ENCODE peak calls at places on chromosomes 16 and 17, in six cellular contexts. One of them, this sample, is unnamed.

GRCh38 chr17:82547981-82548380 is 28.4 kb downstream of the FOXK2 start:
- DNase-seq in K562: no peak
- DNase-seq in stimulated activated CD4-positive, alpha-beta T cell treated with anti-CD3 and anti-CD28 coated beads, Interleukin-1b, Interleukin-23, amount 100 ng/mL, for 48 hours: no peak
- DNase-seq in GOT3: no peak
- DNase-seq in H7: peak
- DNase-seq in GM23248: no peak
- DNase-seq in this sample: no peak

GRCh38 chr16:12017583-12017982 is 41.0 kb downstream of the SNX29 start:
- DNase-seq in GM23248: peak
- DNase-seq in K562: no peak
- DNase-seq in H7: no peak
- DNase-seq in stimulated activated CD4-positive, alpha-beta T cell treated with anti-CD3 and anti-CD28 coated beads, Interleukin-1b, Interleukin-23, amount 100 ng/mL, for 48 hours: no peak
- DNase-seq in GOT3: no peak
- DNase-seq in this sample: no peak

GRCh38 chr17:72461757-72462156 is 340.9 kb downstream of the SOX9 start:
- DNase-seq in H7: no peak
- DNase-seq in GM23248: no peak
- DNase-seq in GOT3: no peak
- DNase-seq in stimulated activated CD4-positive, alpha-beta T cell treated with anti-CD3 and anti-CD28 coated beads, Interleukin-1b, Interleukin-23, amount 100 ng/mL, for 48 hours: no peak
- DNase-seq in K562: no peak
- DNase-seq in this sample: no peak

GRCh38 chr16:69477546-69477945 is 53.1 kb downstream of the CYB5B start:
- DNase-seq in K562: no peak
- DNase-seq in stimulated activated CD4-positive, alpha-beta T cell treated with anti-CD3 and anti-CD28 coated beads, Interleukin-1b, Interleukin-23, amount 100 ng/mL, for 48 hours: no peak
- DNase-seq in H7: no peak
- DNase-seq in GM23248: peak
- DNase-seq in GOT3: no peak
- DNase-seq in this sample: no peak

GRCh38 chr17:80859004-80859941 is 132.4 kb upstream of the CHMP6 start:
- DNase-seq in K562: no peak
- DNase-seq in GM23248: peak
- DNase-seq in stimulated activated CD4-positive, alpha-beta T cell treated with anti-CD3 and anti-CD28 coated beads, Interleukin-1b, Interleukin-23, amount 100 ng/mL, for 48 hours: no peak
- DNase-seq in GOT3: no peak
- DNase-seq in H7: peak
- DNase-seq in this sample: no peak

GRCh38 chr16:80459331-80459777 is 81.4 kb upstream of the DYNLRB2 start:
- DNase-seq in H7: no peak
- DNase-seq in GM23248: peak
- DNase-seq in stimulated activated CD4-positive, alpha-beta T cell treated with anti-CD3 and anti-CD28 coated beads, Interleukin-1b, Interleukin-23, amount 100 ng/mL, for 48 hours: no peak
- DNase-seq in K562: no peak
- DNase-seq in GOT3: no peak
- DNase-seq in this sample: peak

GRCh38 chr16:73016488-73016830 is 31.5 kb downstream of the ZFHX3 start:
- DNase-seq in stimulated activated CD4-positive, alpha-beta T cell treated with anti-CD3 and anti-CD28 coated beads, Interleukin-1b, Interleukin-23, amount 100 ng/mL, for 48 hours: no peak
- DNase-seq in H7: no peak
- DNase-seq in K562: no peak
- DNase-seq in GM23248: no peak
- DNase-seq in GOT3: no peak
- DNase-seq in this sample: no peak

GRCh38 chr17:7380321-7380720 is 568 bp upstream of the TNK1 start:
- DNase-seq in GOT3: no peak
- DNase-seq in stimulated activated CD4-positive, alpha-beta T cell treated with anti-CD3 and anti-CD28 coated beads, Interleukin-1b, Interleukin-23, amount 100 ng/mL, for 48 hours: no peak
- DNase-seq in H7: no peak
- DNase-seq in K562: no peak
- DNase-seq in GM23248: peak
- DNase-seq in this sample: peak

GRCh38 chr17:63762106-63763078 is 11.0 kb downstream of the CCDC47 start:
- DNase-seq in K562: no peak
- DNase-seq in GOT3: no peak
- DNase-seq in stimulated activated CD4-positive, alpha-beta T cell treated with anti-CD3 and anti-CD28 coated beads, Interleukin-1b, Interleukin-23, amount 100 ng/mL, for 48 hours: no peak
- DNase-seq in H7: no peak
- DNase-seq in GM23248: no peak
- DNase-seq in this sample: no peak

GRCh38 chr17:41448506-41448905 is 7.7 kb upstream of the KRT38 start:
- DNase-seq in GM23248: peak
- DNase-seq in GOT3: no peak
- DNase-seq in stimulated activated CD4-positive, alpha-beta T cell treated with anti-CD3 and anti-CD28 coated beads, Interleukin-1b, Interleukin-23, amount 100 ng/mL, for 48 hours: no peak
- DNase-seq in H7: no peak
- DNase-seq in K562: no peak
- DNase-seq in this sample: no peak

GRCh38 chr17:58264407-58265103 is 16.2 kb downstream of the MPO start:
- DNase-seq in K562: no peak
- DNase-seq in H7: no peak
- DNase-seq in stimulated activated CD4-positive, alpha-beta T cell treated with anti-CD3 and anti-CD28 coated beads, Interleukin-1b, Interleukin-23, amount 100 ng/mL, for 48 hours: no peak
- DNase-seq in GOT3: no peak
- DNase-seq in GM23248: no peak
- DNase-seq in this sample: no peak

GRCh38 chr17:44272321-44272951 is 4.5 kb upstream of the SLC4A1 start:
- DNase-seq in K562: no peak
- DNase-seq in stimulated activated CD4-positive, alpha-beta T cell treated with anti-CD3 and anti-CD28 coated beads, Interleukin-1b, Interleukin-23, amount 100 ng/mL, for 48 hours: no peak
- DNase-seq in GM23248: no peak
- DNase-seq in H7: peak
- DNase-seq in GOT3: no peak
- DNase-seq in this sample: no peak

GRCh38 chr17:66966529-66967418 is 2.3 kb downstream of the CACNG4 start:
- DNase-seq in GOT3: no peak
- DNase-seq in GM23248: no peak
- DNase-seq in stimulated activated CD4-positive, alpha-beta T cell treated with anti-CD3 and anti-CD28 coated beads, Interleukin-1b, Interleukin-23, amount 100 ng/mL, for 48 hours: no peak
- DNase-seq in K562: no peak
- DNase-seq in H7: no peak
- DNase-seq in this sample: no peak

GRCh38 chr17:17480593-17481148 is 3.9 kb downstream of the MED9 start:
- DNase-seq in GM23248: no peak
- DNase-seq in K562: no peak
- DNase-seq in H7: no peak
- DNase-seq in stimulated activated CD4-positive, alpha-beta T cell treated with anti-CD3 and anti-CD28 coated beads, Interleukin-1b, Interleukin-23, amount 100 ng/mL, for 48 hours: no peak
- DNase-seq in GOT3: no peak
- DNase-seq in this sample: no peak

GRCh38 chr17:4850236-4850635 is 17.1 kb downstream of the MINK1 start:
- DNase-seq in GM23248: no peak
- DNase-seq in H7: no peak
- DNase-seq in GOT3: no peak
- DNase-seq in stimulated activated CD4-positive, alpha-beta T cell treated with anti-CD3 and anti-CD28 coated beads, Interleukin-1b, Interleukin-23, amount 100 ng/mL, for 48 hours: no peak
- DNase-seq in K562: no peak
- DNase-seq in this sample: no peak

GRCh38 chr16:3179651-3180050 is 8.4 kb upstream of the OR1F1 start:
- DNase-seq in K562: no peak
- DNase-seq in stimulated activated CD4-positive, alpha-beta T cell treated with anti-CD3 and anti-CD28 coated beads, Interleukin-1b, Interleukin-23, amount 100 ng/mL, for 48 hours: no peak
- DNase-seq in GM23248: no peak
- DNase-seq in GOT3: no peak
- DNase-seq in H7: no peak
- DNase-seq in this sample: no peak

GRCh38 chr16:25038239-25038954 is 23.2 kb upstream of the ARHGAP17 start:
- DNase-seq in GM23248: no peak
- DNase-seq in stimulated activated CD4-positive, alpha-beta T cell treated with anti-CD3 and anti-CD28 coated beads, Interleukin-1b, Interleukin-23, amount 100 ng/mL, for 48 hours: no peak
- DNase-seq in H7: no peak
- DNase-seq in GOT3: no peak
- DNase-seq in K562: no peak
- DNase-seq in this sample: no peak

GRCh38 chr17:27651411-27652345 is 20.7 kb downstream of the LGALS9 start:
- DNase-seq in GM23248: peak
- DNase-seq in GOT3: no peak
- DNase-seq in stimulated activated CD4-positive, alpha-beta T cell treated with anti-CD3 and anti-CD28 coated beads, Interleukin-1b, Interleukin-23, amount 100 ng/mL, for 48 hours: peak
- DNase-seq in H7: no peak
- DNase-seq in K562: no peak
- DNase-seq in this sample: peak

This sample was measured in ELF-1.